ENCODE peak calls at places on chromosome 18, in ten cellular contexts. One of them, this sample, is unnamed. For H3K36me3, the result is how much of the 10 kb centered on the place peaks cover.

GRCh38 chr18:58393295-58393694 is 235.6 kb downstream of the ALPK2 start:
- DNase-seq in kidney: no peak
- DNase-seq in A673: no peak
- DNase-seq in BJ: no peak
- DNase-seq in mammary epithelial cell: no peak
- DNase-seq in endodermal cell: peak
- DNase-seq in heart right ventricle: no peak
- DNase-seq in bronchial epithelial cell: no peak
- DNase-seq in heart left ventricle: no peak
- DNase-seq in WERI-Rb-1: no peak
- DNase-seq in this sample: no peak

GRCh38 chr18:78794031-78794430 is 185.6 kb upstream of the SALL3 start:
- DNase-seq in WERI-Rb-1: no peak
- DNase-seq in endodermal cell: no peak
- DNase-seq in mammary epithelial cell: no peak
- DNase-seq in BJ: no peak
- DNase-seq in bronchial epithelial cell: no peak
- DNase-seq in heart right ventricle: no peak
- DNase-seq in heart left ventricle: no peak
- DNase-seq in kidney: no peak
- DNase-seq in A673: no peak
- DNase-seq in this sample: no peak

GRCh38 chr18:63982361-63982760 is 12.5 kb downstream of the SERPINB8 start:
- DNase-seq in bronchial epithelial cell: no peak
- DNase-seq in BJ: no peak
- DNase-seq in kidney: no peak
- DNase-seq in endodermal cell: no peak
- DNase-seq in heart left ventricle: no peak
- DNase-seq in A673: no peak
- DNase-seq in mammary epithelial cell: no peak
- DNase-seq in WERI-Rb-1: no peak
- DNase-seq in heart right ventricle: no peak
- DNase-seq in this sample: no peak

GRCh38 chr18:57544958-57545661 is 41.4 kb downstream of the FECH start:
- DNase-seq in heart left ventricle: no peak
- DNase-seq in endodermal cell: no peak
- DNase-seq in WERI-Rb-1: no peak
- DNase-seq in BJ: no peak
- DNase-seq in bronchial epithelial cell: no peak
- DNase-seq in mammary epithelial cell: no peak
- DNase-seq in kidney: no peak
- DNase-seq in heart right ventricle: no peak
- DNase-seq in A673: no peak
- DNase-seq in this sample: peak

GRCh38 chr18:80178935-80179818 is 68.1 kb downstream of the PARD6G start:
- DNase-seq in mammary epithelial cell: peak
- DNase-seq in bronchial epithelial cell: peak
- DNase-seq in A673: no peak
- DNase-seq in heart right ventricle: no peak
- DNase-seq in heart left ventricle: no peak
- DNase-seq in kidney: peak
- DNase-seq in BJ: no peak
- DNase-seq in WERI-Rb-1: no peak
- DNase-seq in endodermal cell: no peak
- DNase-seq in this sample: no peak

GRCh38 chr18:75137346-75137877 is 71.5 kb downstream of the PTGR3 start:
- DNase-seq in heart right ventricle: no peak
- DNase-seq in mammary epithelial cell: no peak
- DNase-seq in A673: no peak
- DNase-seq in BJ: no peak
- DNase-seq in heart left ventricle: no peak
- DNase-seq in endodermal cell: no peak
- DNase-seq in WERI-Rb-1: peak
- DNase-seq in kidney: no peak
- DNase-seq in bronchial epithelial cell: no peak
- DNase-seq in this sample: no peak

GRCh38 chr18:47422524-47422923 is 171.1 kb upstream of the SKOR2 start:
- DNase-seq in WERI-Rb-1: peak
- DNase-seq in mammary epithelial cell: no peak
- DNase-seq in heart left ventricle: no peak
- DNase-seq in heart right ventricle: no peak
- DNase-seq in A673: peak
- DNase-seq in endodermal cell: peak
- DNase-seq in kidney: no peak
- DNase-seq in bronchial epithelial cell: no peak
- DNase-seq in BJ: no peak
- DNase-seq in this sample: no peak

GRCh38 chr18:51151185-51151567 is 46.3 kb downstream of the MEX3C start:
- DNase-seq in heart right ventricle: no peak
- DNase-seq in BJ: no peak
- DNase-seq in WERI-Rb-1: no peak
- DNase-seq in mammary epithelial cell: no peak
- DNase-seq in endodermal cell: no peak
- DNase-seq in bronchial epithelial cell: no peak
- DNase-seq in kidney: no peak
- DNase-seq in heart left ventricle: no peak
- DNase-seq in A673: no peak
- DNase-seq in this sample: no peak

GRCh38 chr18:59008302-59008974 is 131.2 kb upstream of the SEC11C start:
- DNase-seq in kidney: no peak
- DNase-seq in endodermal cell: peak
- DNase-seq in A673: peak
- DNase-seq in bronchial epithelial cell: peak
- DNase-seq in BJ: no peak
- DNase-seq in mammary epithelial cell: peak
- DNase-seq in heart right ventricle: no peak
- DNase-seq in heart left ventricle: no peak
- DNase-seq in WERI-Rb-1: no peak
- DNase-seq in this sample: no peak

GRCh38 chr18:71529708-71530303 is 1014.3 kb downstream of the CBLN2 start:
- DNase-seq in A673: peak
- DNase-seq in WERI-Rb-1: no peak
- DNase-seq in kidney: no peak
- DNase-seq in mammary epithelial cell: no peak
- DNase-seq in heart left ventricle: no peak
- DNase-seq in BJ: no peak
- DNase-seq in bronchial epithelial cell: no peak
- DNase-seq in endodermal cell: no peak
- DNase-seq in heart right ventricle: no peak
- DNase-seq in this sample: no peak

GRCh38 chr18:67265464-67266245 is 250.9 kb downstream of the DSEL start:
- DNase-seq in BJ: peak
- DNase-seq in heart left ventricle: no peak
- DNase-seq in kidney: no peak
- DNase-seq in WERI-Rb-1: no peak
- DNase-seq in A673: no peak
- DNase-seq in mammary epithelial cell: peak
- DNase-seq in bronchial epithelial cell: peak
- DNase-seq in heart right ventricle: no peak
- DNase-seq in endodermal cell: no peak
- DNase-seq in this sample: no peak

GRCh38 chr18:26556573-26556972 is 8.2 kb upstream of the KCTD1 start:
- DNase-seq in endodermal cell: no peak
- DNase-seq in kidney: no peak
- DNase-seq in A673: no peak
- DNase-seq in bronchial epithelial cell: no peak
- DNase-seq in WERI-Rb-1: no peak
- DNase-seq in heart left ventricle: no peak
- DNase-seq in BJ: no peak
- DNase-seq in mammary epithelial cell: peak
- DNase-seq in heart right ventricle: no peak
- DNase-seq in this sample: peak

GRCh38 chr18:65754121-65754520 is 3.3 kb downstream of the CDH7 start:
- DNase-seq in A673: peak
- DNase-seq in endodermal cell: peak
- DNase-seq in bronchial epithelial cell: peak
- DNase-seq in BJ: no peak
- DNase-seq in WERI-Rb-1: no peak
- DNase-seq in kidney: no peak
- DNase-seq in mammary epithelial cell: no peak
- DNase-seq in heart left ventricle: no peak
- DNase-seq in heart right ventricle: no peak
- DNase-seq in this sample: no peak

DNA sequence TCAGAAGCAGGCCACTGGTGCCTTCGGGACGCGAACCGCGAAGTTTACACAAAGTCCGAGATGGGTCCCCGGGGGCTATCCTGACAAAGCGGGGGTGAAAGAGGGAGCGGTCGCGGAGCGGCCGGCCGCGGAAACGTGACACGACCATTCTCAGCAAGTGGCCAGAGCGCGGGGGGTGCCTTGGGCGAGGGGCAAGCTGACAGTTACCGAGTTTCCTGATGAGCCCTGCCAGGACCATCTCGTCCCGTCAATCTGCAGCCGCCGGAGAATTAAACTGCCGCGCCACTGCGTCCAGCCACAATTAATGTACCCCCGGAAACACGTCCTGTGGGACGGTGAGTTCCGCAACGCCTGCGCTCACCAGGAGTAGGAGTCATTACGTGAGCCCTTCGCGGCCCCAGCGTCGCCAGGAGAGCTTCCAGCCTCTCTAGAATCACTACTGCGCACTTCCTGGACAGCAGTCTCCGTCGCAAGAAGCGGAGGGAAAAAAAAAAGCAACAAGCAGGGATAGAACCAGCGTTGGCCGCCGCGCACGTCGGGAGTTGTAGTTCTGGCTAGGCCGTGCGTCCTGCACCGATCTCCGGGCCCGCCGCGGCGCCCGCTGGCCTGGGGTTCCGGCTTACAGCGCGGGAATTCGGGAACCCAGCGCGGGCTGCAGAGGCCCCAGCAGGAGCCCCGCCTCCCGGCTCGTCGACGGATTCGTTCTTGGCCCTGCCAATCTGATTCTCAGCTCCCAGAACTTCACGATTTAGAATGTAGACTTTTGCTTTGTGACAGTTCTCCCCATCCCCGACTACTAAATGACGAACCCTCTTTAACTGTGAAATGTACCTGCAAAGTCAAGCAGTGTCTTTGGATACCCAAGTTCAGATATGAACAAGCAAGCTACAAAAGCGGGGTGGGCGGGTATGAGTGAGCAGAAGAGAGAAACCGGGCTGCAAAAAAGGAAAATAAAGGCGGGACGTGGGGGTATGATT is at the start of gene RTTN:
- DNase-seq in endodermal cell: peak
- DNase-seq in bronchial epithelial cell: peak
- DNase-seq in kidney: peak
- DNase-seq in heart right ventricle: peak
- DNase-seq in BJ: peak
- DNase-seq in A673: peak
- DNase-seq in mammary epithelial cell: peak
- DNase-seq in heart left ventricle: peak
- DNase-seq in WERI-Rb-1: peak
- DNase-seq in this sample: peak
- TF ChIP-seq CTCF in endodermal cell: no peak
- TF ChIP-seq CTCF in bronchial epithelial cell: peak
- TF ChIP-seq CTCF in kidney: no peak
- TF ChIP-seq CTCF in heart right ventricle: no peak
- TF ChIP-seq CTCF in BJ: no peak
- TF ChIP-seq CTCF in A673: no peak
- TF ChIP-seq CTCF in mammary epithelial cell: no peak
- TF ChIP-seq CTCF in heart left ventricle: no peak
- TF ChIP-seq CTCF in WERI-Rb-1: no peak
- TF ChIP-seq CTCF in this sample: no peak

DNA sequence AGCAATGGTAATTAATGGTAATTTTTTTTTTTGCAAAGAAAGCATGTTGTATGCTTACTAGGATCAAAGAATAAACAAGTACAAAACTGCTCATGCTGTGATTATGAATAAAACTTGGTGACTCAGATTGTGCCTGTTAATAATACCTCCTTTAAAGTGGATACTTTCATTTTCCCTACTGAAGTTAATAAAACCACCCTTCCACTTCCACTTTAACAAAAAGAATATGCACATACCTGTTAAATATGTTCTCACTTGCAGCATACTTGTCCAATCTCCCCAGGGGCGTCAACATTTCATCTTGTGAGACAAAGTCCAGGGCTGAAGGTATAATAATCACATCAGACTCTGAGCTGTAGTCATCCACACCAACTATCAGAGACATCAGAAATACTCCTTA is 19.6 kb downstream of the PPP4R1 start:
- DNase-seq in BJ: no peak
- DNase-seq in bronchial epithelial cell: peak
- DNase-seq in mammary epithelial cell: peak
- DNase-seq in WERI-Rb-1: no peak
- DNase-seq in heart right ventricle: no peak
- DNase-seq in A673: no peak
- DNase-seq in heart left ventricle: no peak
- DNase-seq in kidney: no peak
- DNase-seq in endodermal cell: no peak
- DNase-seq in this sample: peak
- H3K4me3 ChIP-seq in BJ: no peak
- H3K4me3 ChIP-seq in bronchial epithelial cell: no peak
- H3K4me3 ChIP-seq in mammary epithelial cell: peak
- H3K4me3 ChIP-seq in WERI-Rb-1: no peak
- H3K4me3 ChIP-seq in heart right ventricle: no peak
- H3K4me3 ChIP-seq in A673: no peak
- H3K4me3 ChIP-seq in heart left ventricle: no peak
- H3K4me3 ChIP-seq in kidney: no peak
- H3K4me3 ChIP-seq in endodermal cell: no peak
- H3K4me3 ChIP-seq in this sample: no peak

GRCh38 chr18:55233850-55234249 is 274.6 kb upstream of the CCDC68 start:
- DNase-seq in heart left ventricle: no peak
- DNase-seq in WERI-Rb-1: no peak
- DNase-seq in endodermal cell: no peak
- DNase-seq in kidney: no peak
- DNase-seq in mammary epithelial cell: no peak
- DNase-seq in BJ: no peak
- DNase-seq in A673: no peak
- DNase-seq in bronchial epithelial cell: no peak
- DNase-seq in heart right ventricle: no peak
- DNase-seq in this sample: no peak
- H3K36me3 ChIP-seq in heart left ventricle: half or more
- H3K36me3 ChIP-seq in WERI-Rb-1: under half
- H3K36me3 ChIP-seq in endodermal cell: under half
- H3K36me3 ChIP-seq in kidney: under half
- H3K36me3 ChIP-seq in mammary epithelial cell: under half
- H3K36me3 ChIP-seq in BJ: under half
- H3K36me3 ChIP-seq in A673: half or more
- H3K36me3 ChIP-seq in bronchial epithelial cell: under half
- H3K36me3 ChIP-seq in heart right ventricle: half or more
- H3K36me3 ChIP-seq in this sample: under half

DNA sequence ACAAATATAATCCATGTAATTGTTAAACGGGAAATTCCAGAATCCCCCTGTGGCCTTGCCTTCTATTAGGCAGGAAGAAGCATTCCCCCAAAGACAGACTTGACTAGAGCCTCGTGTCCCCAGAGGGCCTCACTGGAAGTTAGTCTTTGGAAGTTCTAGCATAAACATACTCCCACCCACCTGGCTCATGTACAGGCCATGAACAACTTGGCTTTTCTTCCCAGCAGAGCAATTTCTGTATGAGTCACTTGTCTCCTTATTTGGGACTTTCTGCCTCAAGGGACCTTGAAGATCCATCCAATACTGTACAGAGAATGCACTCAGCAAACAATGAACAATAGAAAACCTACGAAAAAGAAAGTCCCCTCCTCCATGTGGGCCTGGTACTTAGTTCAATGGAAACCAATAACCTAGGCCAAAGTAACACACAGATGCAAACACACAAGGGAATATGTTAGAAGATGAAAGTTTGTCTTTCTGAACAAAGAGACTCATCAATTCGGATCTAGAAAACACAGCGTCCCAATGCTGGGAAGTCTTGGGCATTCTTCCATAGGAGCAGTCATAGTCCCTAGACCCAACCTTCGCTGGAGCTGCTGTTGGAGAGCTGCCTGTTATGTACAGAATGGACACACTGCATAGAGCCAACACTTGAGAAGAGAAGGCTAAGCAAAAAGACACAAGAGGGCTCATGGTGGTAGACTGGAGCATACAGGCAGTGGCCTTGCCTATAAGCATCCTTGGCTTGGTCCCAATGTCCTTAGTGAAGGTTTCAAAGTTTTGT is 303.5 kb downstream of the HRH4 start:
- DNase-seq in BJ: peak
- DNase-seq in heart right ventricle: peak
- DNase-seq in WERI-Rb-1: no peak
- DNase-seq in heart left ventricle: peak
- DNase-seq in A673: peak
- DNase-seq in mammary epithelial cell: peak
- DNase-seq in bronchial epithelial cell: no peak
- DNase-seq in endodermal cell: no peak
- DNase-seq in kidney: no peak
- DNase-seq in this sample: no peak
- TF ChIP-seq CTCF in BJ: no peak
- TF ChIP-seq CTCF in heart right ventricle: no peak
- TF ChIP-seq CTCF in WERI-Rb-1: no peak
- TF ChIP-seq CTCF in heart left ventricle: no peak
- TF ChIP-seq CTCF in A673: no peak
- TF ChIP-seq CTCF in mammary epithelial cell: no peak
- TF ChIP-seq CTCF in bronchial epithelial cell: no peak
- TF ChIP-seq CTCF in endodermal cell: no peak
- TF ChIP-seq CTCF in kidney: no peak
- TF ChIP-seq CTCF in this sample: no peak